ENCODE peak calls at places on chromosome 12, in four cellular contexts. E is A549, C is K562, S is HepG2. U is an unnamed sample.

GRCh38 chr12:95212576-95212975 is 4.7 kb downstream of the FGD6 start:
- DNase-seq in C (no peak), S (no peak), E (no peak), U (no peak)

GRCh38 chr12:62291888-62292760 is 31.9 kb downstream of the USP15 start:
- DNase-seq in S (peak), E (peak), C (no peak), U (no peak)

GRCh38 chr12:14691560-14691959 is 4.8 kb downstream of the GUCY2C start:
- DNase-seq in E (no peak), C (no peak), S (no peak), U (no peak)

GRCh38 chr12:131833896-131834641 is 5.9 kb downstream of the MMP17 start:
- DNase-seq in E (peak), C (peak), S (no peak), U (peak)

GRCh38 chr12:65524666-65525065 is 246.2 kb downstream of the MSRB3 start:
- DNase-seq in E (no peak), S (no peak), C (no peak), U (no peak)

GRCh38 chr12:85574291-85574690 is 261.9 kb downstream of the RASSF9 start:
- DNase-seq in S (no peak), E (no peak), C (no peak), U (no peak)

GRCh38 chr12:99649551-99649950 is 2.0 kb downstream of the GARIN6 start:
- DNase-seq in C (no peak), S (no peak), E (no peak), U (peak)

GRCh38 chr12:107207931-107208515 is 114.7 kb upstream of the CRY1 start:
- DNase-seq in E (no peak), C (no peak), S (no peak), U (no peak)

GRCh38 chr12:47095446-47096236 is 15.9 kb upstream of the AMIGO2 start:
- DNase-seq in C (no peak), S (no peak), E (peak), U (no peak)

GRCh38 chr12:102496571-102496970 is 16.2 kb upstream of the IGF1 start:
- DNase-seq in E (no peak), C (no peak), S (no peak), U (no peak)

GRCh38 chr12:9347328-9348127 is 139.3 kb upstream of the PZP start:
- DNase-seq in C (no peak), E (no peak), S (no peak), U (no peak)

GRCh38 chr12:86530996-86531655 is 274.9 kb upstream of the MGAT4C start:
- DNase-seq in S (no peak), E (no peak), C (no peak), U (no peak)

GRCh38 chr12:43370299-43370698 is 181.7 kb downstream of the ADAMTS20 start:
- DNase-seq in S (peak), E (peak), C (no peak), U (no peak)

GRCh38 chr12:67354322-67354721 is 85.2 kb downstream of the CAND1 start:
- DNase-seq in E (no peak), S (no peak), C (no peak), U (no peak)

GRCh38 chr12:95303476-95303875 is 85.9 kb downstream of the VEZT start:
- DNase-seq in C (no peak), S (no peak), E (no peak), U (no peak)

GRCh38 chr12:5076761-5077160 is 33.1 kb downstream of the KCNA5 start:
- DNase-seq in E (no peak), S (no peak), C (no peak), U (no peak)

GRCh38 chr12:5083955-5084849 is 40.5 kb downstream of the KCNA5 start:
- DNase-seq in C (peak), S (peak), E (peak), U (peak)

GRCh38 chr12:5078423-5078822 is 34.7 kb downstream of the KCNA5 start:
- DNase-seq in E (no peak), S (no peak), C (no peak), U (no peak)

GRCh38 chr12:5085896-5086295 is 42.2 kb downstream of the KCNA5 start:
- DNase-seq in S (no peak), E (peak), C (no peak), U (no peak)

DNA sequence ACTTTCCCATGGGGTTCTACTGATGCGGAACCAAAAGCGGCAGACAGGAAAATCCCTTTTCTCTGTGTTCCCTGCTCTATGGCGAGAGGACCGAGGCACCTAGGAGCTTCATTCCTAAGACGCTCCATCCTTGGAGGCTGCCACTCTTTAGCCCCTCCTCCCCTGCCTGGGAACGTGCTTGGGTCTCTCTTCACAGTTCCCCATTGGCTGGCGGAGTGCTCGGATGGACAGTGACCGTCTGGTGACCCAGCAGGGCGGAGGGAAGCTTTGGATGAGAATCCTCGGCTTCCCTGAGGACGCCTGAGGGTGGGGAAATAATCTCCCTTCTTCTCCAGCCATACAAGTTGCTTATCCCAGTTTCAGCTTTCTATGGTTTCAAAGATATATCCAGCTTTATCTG is 37.3 kb downstream of the KCNA5 start:
- DNase-seq in C (no peak), E (no peak), S (no peak), U (peak)
- TF ChIP-seq JUNB in C (no peak), E (no peak), S (no peak), U (no peak)

DNA sequence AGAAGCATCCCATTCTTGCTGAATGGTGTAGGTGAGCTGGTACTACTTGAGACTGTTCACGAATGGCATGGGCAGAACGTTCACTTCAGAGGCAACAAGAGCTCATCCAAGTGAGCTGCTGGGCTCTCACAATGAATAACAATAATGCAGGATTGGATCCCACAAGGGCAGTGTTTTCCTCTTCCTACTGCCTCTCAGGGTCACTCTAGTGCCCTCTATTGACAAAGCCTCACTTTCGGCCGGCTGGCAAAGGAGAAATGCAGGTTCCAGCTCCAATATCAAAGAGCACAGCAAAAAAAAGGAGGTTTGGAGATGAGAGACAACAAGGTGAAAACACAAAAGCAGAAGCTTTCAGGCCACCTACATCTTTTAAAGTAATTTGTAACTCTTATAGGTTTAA is 74.6 kb upstream of the MYF6 start:
- DNase-seq in C (no peak), E (peak), S (peak), U (peak)
- TF ChIP-seq JUNB in C (no peak), E (no peak), S (no peak), U (no peak)

DNA sequence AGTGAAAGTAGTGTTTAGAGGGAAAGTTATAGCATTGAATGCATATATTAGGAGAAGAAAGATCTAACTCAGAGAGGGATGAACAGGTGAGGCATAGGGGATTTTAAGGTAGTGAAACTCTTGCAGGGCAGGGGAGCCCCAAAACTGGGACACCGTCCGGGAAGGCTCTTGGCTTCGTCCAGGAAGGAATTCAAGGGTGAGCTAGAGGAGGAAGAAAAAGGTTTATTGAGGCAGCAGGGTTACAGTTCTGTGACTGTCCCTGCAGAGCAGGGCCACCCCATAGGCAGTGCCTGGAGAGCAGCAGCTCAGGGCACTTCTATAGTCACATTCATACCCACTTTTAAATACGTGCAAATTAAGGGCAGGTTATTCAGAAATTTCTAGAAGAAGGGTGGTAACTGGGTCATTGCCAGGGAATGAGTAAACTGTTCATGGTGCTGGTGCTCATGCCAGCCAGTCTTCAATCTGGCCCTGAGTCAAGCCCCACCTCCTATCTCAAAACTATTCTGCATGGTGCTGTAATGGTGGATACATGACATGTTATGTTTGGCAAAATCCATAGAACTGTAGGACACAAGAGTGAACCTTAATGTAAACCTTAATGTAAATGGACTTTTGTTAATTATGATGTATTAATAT is 1.2 kb upstream of the OAS1 start:
- DNase-seq in S (no peak), E (no peak), C (no peak), U (no peak)
- TF ChIP-seq JUNB in S (no peak), E (no peak), C (no peak), U (no peak)

GRCh38 chr12:23898121-23898520 is 51.3 kb downstream of the SOX5 start:
- DNase-seq in C (no peak), S (no peak), E (no peak), U (no peak)

GRCh38 chr12:23895792-23896218 is 53.7 kb downstream of the SOX5 start:
- DNase-seq in E (no peak), C (no peak), S (no peak), U (peak)

GRCh38 chr12:23893611-23894010 is 55.9 kb downstream of the SOX5 start:
- DNase-seq in S (no peak), E (no peak), C (no peak), U (no peak)

GRCh38 chr12:23899434-23899833 is 50.0 kb downstream of the SOX5 start:
- DNase-seq in C (no peak), S (no peak), E (no peak), U (no peak)
- TF ChIP-seq JUNB in C (no peak), S (no peak), E (no peak), U (no peak)

GRCh38 chr12:26826437-26826836 is 6.6 kb downstream of the ITPR2 start:
- DNase-seq in E (no peak), C (no peak), S (no peak), U (no peak)
- TF ChIP-seq JUNB in E (no peak), C (no peak), S (no peak), U (no peak)

DNA sequence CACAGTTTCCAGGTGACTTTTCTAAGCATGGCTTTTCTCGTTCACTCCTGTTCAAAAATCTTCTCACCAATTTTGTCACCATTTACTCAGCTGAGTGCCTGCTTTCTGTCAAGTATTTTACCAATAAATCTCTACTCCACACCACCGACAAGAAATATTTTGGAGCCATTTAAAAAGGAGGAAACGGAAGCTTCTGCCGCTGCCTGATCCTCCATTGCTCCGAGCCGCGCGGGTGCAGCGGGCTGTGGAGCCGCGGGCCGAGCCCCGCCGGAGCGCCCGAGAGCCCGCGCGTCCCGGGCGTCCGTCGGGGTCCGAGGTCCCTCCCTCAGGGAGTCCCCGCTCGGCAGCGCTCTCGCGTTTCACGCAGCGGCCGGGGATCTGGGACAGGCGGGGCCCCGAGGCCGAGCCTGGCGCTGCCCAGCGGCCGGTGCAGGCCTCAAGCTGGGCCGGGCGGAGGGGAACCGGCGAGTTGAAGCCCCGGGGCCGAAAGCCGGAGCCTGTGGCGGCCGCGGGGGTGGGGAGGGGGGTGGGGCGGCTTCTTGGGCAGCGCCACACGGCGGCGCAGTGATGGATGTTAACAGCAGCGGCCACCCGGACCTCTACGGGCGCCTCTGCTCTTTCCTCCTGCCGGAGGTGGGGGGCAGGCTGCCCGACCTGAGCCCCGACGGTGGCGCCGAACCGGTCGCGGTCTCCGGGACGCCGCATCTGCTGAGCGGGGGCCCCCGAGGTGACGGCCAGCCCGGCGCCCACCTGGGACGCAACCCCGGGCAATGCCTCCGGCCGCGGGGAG is 1.1 kb upstream of the HEBP1 start:
- DNase-seq in C (peak), S (peak), E (peak), U (peak)
- TF ChIP-seq JUNB in C (no peak), S (no peak), E (no peak), U (no peak)

GRCh38 chr12:53737494-53737808 is 10.2 kb upstream of the CALCOCO1 start:
- DNase-seq in C (no peak), S (no peak), E (no peak), U (no peak)

GRCh38 chr12:53737951-53738833 is 10.9 kb upstream of the CALCOCO1 start:
- DNase-seq in C (no peak), S (no peak), E (no peak), U (peak)

GRCh38 chr12:53739285-53740129 is 12.3 kb upstream of the CALCOCO1 start:
- DNase-seq in S (no peak), E (no peak), C (no peak), U (peak)

GRCh38 chr12:53740130-53740491 is 11.7 kb downstream of the CISTR start:
- DNase-seq in S (no peak), E (no peak), C (no peak), U (no peak)

GRCh38 chr12:53738834-53739284 is 11.6 kb upstream of the CALCOCO1 start:
- DNase-seq in S (no peak), E (no peak), C (no peak), U (peak)
- TF ChIP-seq JUNB in S (no peak), E (no peak), C (no peak), U (no peak)

DNA sequence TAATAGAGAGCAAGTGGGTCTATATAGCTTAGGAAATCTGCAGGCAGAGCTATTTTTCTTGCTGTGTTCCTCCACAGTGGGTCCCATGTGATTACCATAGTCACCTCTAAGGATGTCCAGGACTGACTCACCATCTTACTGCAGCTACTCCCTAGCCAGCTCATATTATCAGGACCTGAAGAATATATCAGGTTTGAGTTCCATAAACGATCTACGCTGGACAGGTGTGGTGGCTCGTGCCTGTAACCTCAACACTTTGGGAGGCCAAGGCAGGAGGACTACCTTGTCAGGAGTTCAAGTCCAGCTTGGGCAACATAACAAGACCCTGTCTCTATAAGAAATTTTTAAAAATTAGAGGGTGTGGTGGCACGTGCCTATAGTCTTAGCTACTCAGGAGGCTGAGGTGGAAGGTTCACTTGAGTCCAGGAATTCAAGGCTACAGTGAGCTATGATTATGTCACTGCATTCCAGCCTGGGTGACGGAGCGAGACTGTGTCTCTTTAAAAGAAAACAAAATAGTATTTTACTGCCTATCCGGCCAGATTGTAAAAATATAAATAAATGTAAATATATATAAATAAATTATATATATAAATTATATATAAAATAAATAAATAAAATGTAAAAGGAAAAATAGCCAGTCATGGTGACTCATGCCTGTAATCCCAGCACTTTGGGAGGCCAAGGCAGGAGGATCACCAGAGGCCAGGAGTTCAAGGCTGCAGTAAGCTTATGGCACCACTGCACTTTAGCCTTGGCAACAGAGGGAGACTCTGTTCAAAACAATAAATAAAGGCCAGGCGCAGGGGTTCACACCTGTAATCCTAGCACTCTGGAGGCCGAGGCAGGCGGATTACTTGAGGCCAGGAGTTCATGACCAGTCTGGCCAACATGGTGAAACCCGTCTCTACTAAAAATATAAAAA is 6.9 kb upstream of the SPRYD4 start:
- DNase-seq in S (peak), E (no peak), C (no peak), U (no peak)
- TF ChIP-seq JUNB in S (peak), E (no peak), C (no peak), U (no peak)